ENCODE peak calls at places on chromosome 1, in four cellular contexts. P is transverse colon, J is mucosa of descending colon, X is BJ. Z is an unnamed sample.

GRCh38 chr1:91952187-91952586 is 3.0 kb downstream of the BRDT start:
- DNase-seq in P (no peak), X (no peak), J (no peak), Z (no peak)

GRCh38 chr1:177912991-177913390 is 56.9 kb downstream of the SEC16B start:
- DNase-seq in X (no peak), J (no peak), P (peak), Z (no peak)

GRCh38 chr1:162206300-162206699 is 136.8 kb downstream of the NOS1AP start:
- DNase-seq in X (no peak), P (no peak), J (no peak), Z (no peak)

GRCh38 chr1:31531177-31532000 is 44.9 kb upstream of the TINAGL1 start:
- DNase-seq in J (no peak), P (no peak), X (no peak), Z (peak)

GRCh38 chr1:32988665-32989064 is 24.1 kb upstream of the RNF19B start:
- DNase-seq in X (peak), P (no peak), J (no peak), Z (peak)

GRCh38 chr1:45430486-45430885 is 60.5 kb downstream of the TESK2 start:
- DNase-seq in J (no peak), X (no peak), P (no peak), Z (no peak)

GRCh38 chr1:111275780-111276433 is 14.7 kb upstream of the CHIA start:
- DNase-seq in J (no peak), X (no peak), P (no peak), Z (no peak)

GRCh38 chr1:154808261-154808908 is 61.7 kb downstream of the KCNN3 start:
- DNase-seq in X (no peak), P (no peak), J (peak), Z (no peak)

GRCh38 chr1:34929853-34930701 is 627 bp upstream of the DLGAP3 start:
- DNase-seq in J (no peak), P (no peak), X (no peak), Z (no peak)

GRCh38 chr1:156773607-156774006 is 6.3 kb downstream of the PRCC start:
- DNase-seq in J (no peak), P (no peak), X (no peak), Z (no peak)
- TF ChIP-seq CTCF in J (no peak), P (no peak), X (no peak), Z (no peak)

DNA sequence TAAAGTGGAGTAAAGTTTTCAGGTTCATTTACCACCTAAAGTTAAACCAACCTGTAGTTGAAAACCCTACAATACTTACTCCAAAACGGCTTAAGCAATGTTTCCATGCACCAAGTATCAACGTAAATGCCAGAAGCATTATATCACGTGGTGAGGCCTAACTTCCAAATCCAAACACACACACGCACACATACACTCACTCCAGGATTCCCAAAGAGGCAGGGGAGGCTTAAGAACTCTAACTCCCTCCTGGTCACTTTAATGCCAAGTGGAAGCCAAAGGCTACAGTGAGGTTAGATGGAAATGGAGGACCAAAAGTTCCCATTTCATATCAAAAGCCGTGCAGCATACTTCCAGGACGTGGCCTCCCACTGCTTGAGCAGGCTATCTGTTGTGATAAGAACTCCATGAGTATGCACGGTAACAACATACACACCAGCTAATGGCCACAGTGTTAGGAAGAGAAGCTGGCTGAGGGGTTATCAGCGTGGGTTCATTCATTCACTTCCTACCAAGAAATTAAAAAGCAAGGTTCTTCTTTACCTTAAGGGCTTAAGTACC is 224.1 kb downstream of the SLC45A1 start:
- DNase-seq in J (no peak), X (no peak), P (no peak), Z (peak)
- H3K4me3 ChIP-seq in J (no peak), X (no peak), P (no peak), Z (no peak)

DNA sequence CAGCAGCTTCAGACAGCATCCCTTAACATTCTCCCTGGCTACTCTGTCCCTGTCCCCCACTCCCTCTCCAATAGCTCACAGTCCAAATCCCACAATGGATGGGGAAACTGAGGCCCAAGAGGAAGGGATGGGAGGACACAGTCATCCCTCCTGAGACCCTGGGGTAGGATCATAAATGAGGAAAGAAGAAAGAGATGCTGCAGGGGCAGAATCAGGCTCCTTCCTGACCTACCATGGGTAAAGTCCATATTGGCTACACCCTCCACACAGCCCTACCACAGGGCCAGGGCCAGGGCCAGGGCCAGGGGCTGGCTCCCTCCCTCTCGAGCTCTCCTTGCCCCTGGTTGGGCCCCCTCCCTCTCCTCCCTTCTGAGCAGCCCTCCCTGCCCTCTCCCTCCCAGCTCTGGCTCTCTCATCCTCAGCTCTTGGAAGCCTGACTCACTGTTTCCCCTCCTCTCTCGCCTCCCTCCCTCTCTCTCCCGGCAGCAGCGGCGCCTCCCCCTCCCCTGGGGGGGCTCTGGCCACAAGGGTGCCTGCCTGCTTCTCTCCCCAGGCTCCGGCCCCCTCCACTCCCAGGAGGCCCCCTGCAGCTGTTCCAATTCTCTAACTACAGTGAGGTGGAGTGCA is 4.9 kb downstream of the AHDC1 start:
- DNase-seq in J (no peak), X (no peak), P (peak), Z (no peak)
- TF ChIP-seq CTCF in J (no peak), X (no peak), P (no peak), Z (no peak)

DNA sequence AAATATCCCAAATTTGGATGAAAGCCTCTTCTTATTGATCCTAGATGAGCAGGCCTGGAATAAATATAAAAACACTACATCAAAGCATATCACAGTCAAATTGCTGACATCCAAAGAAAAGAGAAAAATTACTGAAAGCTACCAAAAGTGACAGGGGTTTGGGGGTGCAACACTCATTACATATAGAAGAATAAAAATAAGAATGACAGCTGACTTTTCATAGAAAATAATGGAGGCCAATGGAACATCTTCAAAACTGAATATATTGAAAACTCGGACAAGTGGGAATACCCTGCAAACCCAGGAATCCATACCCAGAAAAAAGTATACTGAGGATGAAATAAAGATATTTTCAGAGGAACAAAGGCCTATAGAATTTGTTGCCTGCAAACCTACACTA is 84.0 kb downstream of the FOXJ3 start:
- DNase-seq in P (no peak), J (no peak), X (no peak), Z (no peak)
- H3K4me3 ChIP-seq in P (no peak), J (no peak), X (no peak), Z (no peak)

GRCh38 chr1:28246427-28246832 is 10.5 kb downstream of the ATP5IF1 start:
- DNase-seq in X (no peak), P (peak), J (no peak), Z (no peak)
- TF ChIP-seq CTCF in X (no peak), P (no peak), J (no peak), Z (no peak)

GRCh38 chr1:173475564-173476196 is 1.5 kb upstream of the PRDX6 start:
- DNase-seq in J (no peak), X (no peak), P (peak), Z (no peak)
- H3K4me3 ChIP-seq in J (no peak), X (peak), P (peak), Z (peak)

GRCh38 chr1:24566266-24566867 is 10.5 kb downstream of the NCMAP start:
- DNase-seq in P (no peak), J (peak), X (no peak), Z (no peak)

GRCh38 chr1:24564695-24565094 is 8.8 kb downstream of the NCMAP start:
- DNase-seq in P (no peak), J (no peak), X (no peak), Z (no peak)

GRCh38 chr1:24568475-24568874 is 12.6 kb downstream of the NCMAP start:
- DNase-seq in X (no peak), P (no peak), J (no peak), Z (no peak)

GRCh38 chr1:24570265-24571125 is 14.6 kb downstream of the NCMAP start:
- DNase-seq in P (no peak), J (peak), X (no peak), Z (no peak)

DNA sequence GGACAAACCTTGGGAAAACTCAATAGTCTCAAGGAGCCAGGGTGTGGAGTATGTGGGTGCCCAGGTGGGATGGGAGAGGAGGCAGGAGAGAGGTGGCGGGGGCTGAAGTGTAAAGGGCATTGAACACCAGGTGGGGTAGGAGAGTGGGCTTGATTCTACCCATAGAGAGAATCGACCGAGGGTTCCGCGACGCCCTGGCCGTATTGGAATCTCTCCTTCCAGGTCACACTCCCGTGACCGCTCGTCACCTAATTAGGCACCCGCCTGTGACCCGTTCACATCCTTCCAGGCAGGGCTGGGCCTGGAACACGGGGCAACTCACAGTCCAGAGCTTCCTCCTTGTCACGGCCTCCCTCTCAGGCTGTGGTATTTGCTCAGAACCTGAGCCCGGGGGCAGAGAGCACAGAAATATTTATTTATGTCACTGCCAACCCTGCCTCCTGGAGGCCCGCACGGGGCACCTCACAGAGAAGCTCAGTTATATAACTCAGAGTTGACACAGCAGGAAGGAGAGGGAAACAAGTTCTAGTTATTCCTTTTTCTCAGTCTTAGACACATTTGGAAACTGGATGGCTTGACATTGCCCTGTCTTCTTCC is 12.0 kb downstream of the NCMAP start:
- DNase-seq in P (peak), X (no peak), J (peak), Z (no peak)
- TF ChIP-seq CTCF in P (no peak), X (no peak), J (no peak), Z (peak)

DNA sequence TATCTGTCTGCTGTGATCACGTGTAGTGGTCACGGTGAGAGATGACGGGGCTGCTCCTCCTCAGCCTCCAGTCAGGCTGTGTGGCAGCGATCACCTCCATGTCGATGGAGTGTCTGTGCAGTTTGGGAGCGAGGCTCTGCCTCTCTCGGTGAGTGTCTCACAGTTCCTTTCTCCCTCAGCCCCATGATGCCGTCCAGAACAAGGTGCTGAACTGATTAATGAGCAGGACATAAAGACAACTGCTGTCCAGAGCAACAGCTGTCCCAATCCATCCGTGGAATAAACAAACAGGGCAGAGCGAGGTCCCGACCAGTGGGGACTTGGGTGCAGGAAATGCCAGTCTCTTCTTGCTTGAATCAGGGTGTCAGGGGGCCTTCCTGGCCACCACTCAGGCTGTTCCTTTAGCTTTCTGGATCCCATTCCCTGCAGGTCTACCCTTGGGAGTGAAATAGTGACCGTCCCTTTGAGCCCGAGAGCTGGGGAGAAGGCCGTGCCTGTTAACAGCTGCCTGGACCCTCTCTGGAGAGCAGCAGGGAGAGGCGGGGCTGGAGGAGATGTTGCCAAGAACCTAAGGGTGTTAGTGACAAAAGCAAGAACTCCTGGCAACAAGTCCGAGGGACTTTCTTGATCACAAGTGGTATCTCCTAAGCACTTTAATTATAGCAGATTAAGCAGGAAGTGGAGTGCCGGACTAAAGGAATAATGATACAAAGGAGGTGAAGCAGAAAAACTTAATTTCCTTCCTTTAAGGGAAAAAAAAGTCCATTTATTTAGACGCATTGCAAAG is 443.9 kb downstream of the KIF26B start:
- DNase-seq in P (no peak), X (no peak), J (no peak), Z (no peak)
- H3K4me3 ChIP-seq in P (no peak), X (no peak), J (no peak), Z (no peak)

GRCh38 chr1:25642710-25643109 is 26.1 kb downstream of the MAN1C1 start:
- DNase-seq in X (no peak), P (peak), J (no peak), Z (no peak)

GRCh38 chr1:25643962-25644361 is 27.4 kb downstream of the MAN1C1 start:
- DNase-seq in X (no peak), P (no peak), J (no peak), Z (no peak)

GRCh38 chr1:25641329-25641725 is 24.7 kb downstream of the MAN1C1 start:
- DNase-seq in X (no peak), P (no peak), J (no peak), Z (no peak)

GRCh38 chr1:25640646-25641328 is 24.2 kb downstream of the MAN1C1 start:
- DNase-seq in X (no peak), P (no peak), J (no peak), Z (no peak)

GRCh38 chr1:25641931-25642611 is 25.5 kb downstream of the MAN1C1 start:
- DNase-seq in X (peak), J (no peak), P (no peak), Z (no peak)
- TF ChIP-seq CTCF in X (no peak), J (no peak), P (no peak), Z (no peak)

GRCh38 chr1:78250201-78250600 is 204.4 kb downstream of the GIPC2 start:
- DNase-seq in X (no peak), P (no peak), J (no peak), Z (no peak)
- H3K4me3 ChIP-seq in X (no peak), P (no peak), J (no peak), Z (no peak)